ENCODE peak calls at places on chromosome 2, in five cellular contexts. X, K, C, I and E are unnamed samples.

GRCh38 chr2:204177977-204178522 is 241.5 kb downstream of the ICOS start:
- DNase-seq in X (peak; percentile 29), K (no peak), C (peak; percentile 56), I (peak; percentile 42), E (no peak)

GRCh38 chr2:235031686-235032373 is 80.0 kb downstream of the SH3BP4 start:
- DNase-seq in X (no peak), K (no peak), C (no peak), I (no peak), E (no peak)

GRCh38 chr2:29187926-29188325 is 72.7 kb downstream of the CLIP4 start:
- DNase-seq in X (no peak), K (no peak), C (no peak), I (no peak), E (no peak)

GRCh38 chr2:109128466-109129355 is at the start of gene SH3RF3:
- DNase-seq in X (no peak), K (peak; percentile 81), C (peak; percentile 44), I (no peak), E (peak; percentile 76)

GRCh38 chr2:218289639-218290315 is 2.5 kb downstream of the TMBIM1 start:
- DNase-seq in X (no peak), K (no peak), C (no peak), I (no peak), E (no peak)

GRCh38 chr2:220224711-220225519 is 597.5 kb downstream of the SLC4A3 start:
- DNase-seq in X (no peak), K (no peak), C (no peak), I (no peak), E (no peak)

GRCh38 chr2:5981241-5982055 is 289.3 kb downstream of the SOX11 start:
- DNase-seq in X (no peak), K (peak; percentile 78), C (no peak), I (no peak), E (no peak)

GRCh38 chr2:236753611-236754010 is 184.0 kb downstream of the ACKR3 start:
- DNase-seq in X (no peak), K (no peak), C (no peak), I (no peak), E (no peak)

GRCh38 chr2:73885406-73885805 is 7.4 kb upstream of the ACTG2 start:
- DNase-seq in X (no peak), K (no peak), C (no peak), I (no peak), E (no peak)

GRCh38 chr2:20425371-20425881 is 21.4 kb upstream of the RHOB start:
- DNase-seq in X (no peak), K (peak; percentile 40), C (no peak), I (no peak), E (no peak)

GRCh38 chr2:219230201-219230540 is 565 bp downstream of the ANKZF1 start:
- DNase-seq in X (no peak), K (peak; percentile 65), C (peak; percentile 73), I (no peak), E (peak; percentile 80)

GRCh38 chr2:79855264-79856006 is 342.6 kb downstream of the CTNNA2 start:
- DNase-seq in X (peak; percentile 33), K (peak; percentile 59), C (peak; percentile 47), I (no peak), E (no peak)

GRCh38 chr2:111190816-111191540 is 70.3 kb downstream of the BCL2L11 start:
- DNase-seq in X (no peak), K (no peak), C (no peak), I (no peak), E (no peak)

GRCh38 chr2:204545861-204546773 is 842 bp downstream of the PARD3B start:
- DNase-seq in X (no peak), K (no peak), C (peak; percentile 48), I (no peak), E (peak; percentile 68)

GRCh38 chr2:62471816-62472215 is 34.2 kb downstream of the TMEM17 start:
- DNase-seq in X (no peak), K (no peak), C (no peak), I (no peak), E (no peak)

GRCh38 chr2:217103752-217104540 is 244.1 kb upstream of the TNP1 start:
- DNase-seq in X (no peak), K (no peak), C (no peak), I (no peak), E (no peak)

GRCh38 chr2:25165992-25166618 is 2.3 kb downstream of the POMC start:
- DNase-seq in X (no peak), K (peak; percentile 73), C (peak; percentile 40), I (no peak), E (peak; percentile 37)

GRCh38 chr2:160214461-160215055 is 14.5 kb upstream of the ITGB6 start:
- DNase-seq in X (no peak), K (no peak), C (no peak), I (no peak), E (no peak)

GRCh38 chr2:197615033-197615652 is 60.2 kb downstream of the RFTN2 start:
- DNase-seq in X (no peak), K (no peak), C (no peak), I (no peak), E (no peak)

GRCh38 chr2:199999166-199999565 is 43.8 kb downstream of the MAIP1 start:
- DNase-seq in X (no peak), K (no peak), C (no peak), I (no peak), E (no peak)

GRCh38 chr2:6025391-6025790 is 333.2 kb downstream of the SOX11 start:
- DNase-seq in X (no peak), K (no peak), C (no peak), I (no peak), E (no peak)

GRCh38 chr2:9002637-9003365 is 683 bp downstream of the MBOAT2 start:
- DNase-seq in X (no peak), K (peak; percentile 82), C (no peak), I (no peak), E (peak; percentile 63)

GRCh38 chr2:182763311-182763912 is 47.4 kb downstream of the DNAJC10 start:
- DNase-seq in X (no peak), K (peak; percentile 19), C (no peak), I (no peak), E (no peak)

GRCh38 chr2:143691136-143691535 is 561.9 kb downstream of the ARHGAP15 start:
- DNase-seq in X (no peak), K (no peak), C (no peak), I (no peak), E (no peak)

GRCh38 chr2:82182270-82182669 is 1877.7 kb upstream of the LRRTM1 start:
- DNase-seq in X (no peak), K (no peak), C (no peak), I (no peak), E (no peak)

GRCh38 chr2:150142561-150142960 is 344.9 kb downstream of the RND3 start:
- DNase-seq in X (no peak), K (no peak), C (no peak), I (no peak), E (no peak)

GRCh38 chr2:43131890-43132522 is 94.4 kb downstream of the ZFP36L2 start:
- DNase-seq in X (no peak), K (peak; percentile 45), C (no peak), I (no peak), E (no peak)

GRCh38 chr2:85830645-85831044 is 58.1 kb downstream of the ST3GAL5 start:
- DNase-seq in X (no peak), K (no peak), C (no peak), I (no peak), E (no peak)

GRCh38 chr2:3712424-3712823 is 9.0 kb downstream of the DCDC2C start:
- DNase-seq in X (no peak), K (no peak), C (no peak), I (no peak), E (no peak)

DNA sequence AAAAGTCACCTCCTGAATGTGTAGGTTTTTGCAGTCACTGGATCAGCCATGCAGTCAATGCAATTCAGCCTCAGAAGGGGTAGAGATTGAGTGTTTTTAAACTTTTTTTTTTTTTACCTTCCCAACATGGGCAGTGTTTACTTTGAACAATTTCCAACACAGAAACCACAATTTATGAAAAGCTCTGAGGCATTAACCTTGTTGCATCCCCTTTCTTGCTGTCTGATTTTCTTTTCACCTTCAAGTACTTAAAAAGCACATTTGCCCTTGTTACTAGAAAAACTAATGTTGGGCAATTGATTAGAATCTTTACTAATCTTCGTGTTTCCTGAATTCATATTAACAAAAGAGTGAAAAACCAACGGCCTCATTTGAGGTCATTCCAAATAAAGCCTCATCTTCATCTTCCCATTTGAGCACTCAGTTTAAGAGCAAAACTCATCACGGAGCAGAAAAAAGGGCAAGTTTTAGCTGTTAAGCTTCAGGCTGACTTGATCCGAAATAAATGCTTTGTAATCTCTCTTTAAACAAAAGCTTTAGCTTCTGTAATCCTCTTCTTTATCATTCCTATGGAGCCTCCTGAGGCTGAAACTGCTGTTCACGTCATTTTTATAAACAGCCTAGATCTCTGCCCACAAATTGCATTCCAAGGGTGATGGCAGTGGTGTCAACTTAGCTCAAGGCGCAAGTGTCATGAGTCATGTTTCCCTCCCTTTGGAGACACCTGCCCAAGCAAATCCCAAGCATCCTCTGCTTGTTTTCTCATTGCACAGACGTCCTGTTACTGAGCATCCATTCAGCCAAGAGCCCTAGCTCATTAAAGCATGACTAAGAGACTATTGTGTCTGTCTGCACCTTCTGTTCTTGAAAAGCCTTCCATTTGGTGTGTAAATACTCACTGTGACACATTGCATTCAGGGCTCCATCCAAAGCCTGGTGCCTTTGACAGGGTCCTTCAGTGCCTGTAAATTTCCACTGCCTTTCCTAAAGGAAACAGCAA is 107.7 kb downstream of the HNMT start:
- DNase-seq in X (no peak), K (no peak), C (no peak), I (no peak), E (no peak)
- TF ChIP-seq EP300 in X (no peak), K (no peak), C (no peak), I (no peak), E (no peak)

GRCh38 chr2:189576361-189576760 is 4.2 kb downstream of the SLC40A1 start:
- DNase-seq in X (no peak), K (no peak), C (no peak), I (peak; percentile 32), E (peak; percentile 73)

GRCh38 chr2:189570565-189570964 is 10.0 kb downstream of the SLC40A1 start:
- DNase-seq in X (no peak), K (no peak), C (no peak), I (no peak), E (no peak)

GRCh38 chr2:189578272-189578671 is 2.3 kb downstream of the SLC40A1 start:
- DNase-seq in X (no peak), K (no peak), C (no peak), I (no peak), E (no peak)

GRCh38 chr2:189577108-189577507 is 3.5 kb downstream of the SLC40A1 start:
- DNase-seq in X (no peak), K (no peak), C (no peak), I (no peak), E (no peak)

GRCh38 chr2:189574793-189575475 is 5.7 kb downstream of the SLC40A1 start:
- DNase-seq in X (no peak), K (no peak), C (no peak), I (no peak), E (no peak)
- H3K4me3 ChIP-seq in X (no peak overlapping the region), K (no peak overlapping the region), C (no peak overlapping the region), I (no peak overlapping the region), E (no peak overlapping the region)

GRCh38 chr2:58448845-58449244 is 207.7 kb upstream of the FANCL start:
- DNase-seq in X (no peak), K (no peak), C (no peak), I (no peak), E (no peak)
- H3K27ac ChIP-seq in X (no peak overlapping the region), K (no peak overlapping the region), C (no peak overlapping the region), I (no peak overlapping the region), E (no peak overlapping the region)

DNA sequence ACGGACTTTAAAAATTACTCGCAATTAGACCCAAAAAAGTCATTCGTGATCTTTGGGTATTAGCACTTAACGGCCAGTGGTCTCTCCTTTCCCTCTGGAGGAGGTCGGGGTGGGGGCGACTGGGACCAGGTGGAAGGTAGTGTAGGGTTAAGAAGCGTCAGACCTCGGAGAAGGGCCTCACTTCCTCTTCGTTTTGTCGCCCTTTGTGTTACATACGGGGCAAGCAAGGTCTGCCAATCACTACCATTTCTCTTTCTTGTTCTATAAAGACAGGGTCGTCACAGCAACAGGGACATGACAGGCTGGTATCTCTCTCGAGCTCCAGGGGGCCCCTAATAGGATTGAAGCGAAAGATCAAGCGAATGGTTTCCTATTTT is 136.6 kb downstream of the INSIG2 start:
- DNase-seq in X (no peak), K (peak; percentile 21), C (no peak), I (no peak), E (no peak)
- TF ChIP-seq EP300 in X (no peak), K (no peak), C (no peak), I (no peak), E (no peak)